ENCODE peak calls at places on chromosomes 4 and X, in four cellular contexts. One of them, this sample, is unnamed.

GRCh38 chr4:121534187-121534586 is 153.4 kb upstream of the QRFPR start:
- DNase-seq in iPS-NIHi11: no peak
- DNase-seq in suprapubic skin: no peak
- DNase-seq in HT-29: no peak
- DNase-seq in this sample: no peak

GRCh38 chr4:24731448-24731847 is 63.9 kb upstream of the SOD3 start:
- DNase-seq in iPS-NIHi11: no peak
- DNase-seq in suprapubic skin: no peak
- DNase-seq in HT-29: no peak
- DNase-seq in this sample: no peak

GRCh38 chr4:53785996-53786395 is 194.7 kb upstream of the LNX1 start:
- DNase-seq in iPS-NIHi11: no peak
- DNase-seq in suprapubic skin: no peak
- DNase-seq in HT-29: no peak
- DNase-seq in this sample: no peak

GRCh38 chr4:145420595-145421214 is 60.9 kb upstream of the SMAD1 start:
- DNase-seq in iPS-NIHi11: no peak
- DNase-seq in suprapubic skin: no peak
- DNase-seq in HT-29: no peak
- DNase-seq in this sample: peak; percentile 51

GRCh38 chr4:168840988-168841681 is 168.9 kb downstream of the CBR4 start:
- DNase-seq in iPS-NIHi11: no peak
- DNase-seq in suprapubic skin: no peak
- DNase-seq in HT-29: no peak
- DNase-seq in this sample: no peak

GRCh38 chr4:75030028-75030427 is 97.1 kb downstream of the PARM1 start:
- DNase-seq in iPS-NIHi11: no peak
- DNase-seq in suprapubic skin: no peak
- DNase-seq in HT-29: no peak
- DNase-seq in this sample: no peak

GRCh38 chr4:61511716-61512488 is 311.8 kb downstream of the ADGRL3 start:
- DNase-seq in iPS-NIHi11: no peak
- DNase-seq in suprapubic skin: no peak
- DNase-seq in HT-29: peak; percentile 33
- DNase-seq in this sample: no peak

GRCh38 chr4:23660865-23661264 is 229.0 kb downstream of the PPARGC1A start:
- DNase-seq in iPS-NIHi11: no peak
- DNase-seq in suprapubic skin: no peak
- DNase-seq in HT-29: no peak
- DNase-seq in this sample: no peak

GRCh38 chrX:69741706-69742105 is 125.8 kb downstream of the EDA start:
- DNase-seq in iPS-NIHi11: no peak
- DNase-seq in suprapubic skin: no peak
- DNase-seq in HT-29: no peak
- DNase-seq in this sample: no peak

GRCh38 chrX:107537815-107538214 is 88.4 kb downstream of the FRMPD3 start:
- DNase-seq in iPS-NIHi11: peak; percentile 33
- DNase-seq in suprapubic skin: no peak
- DNase-seq in HT-29: peak; percentile 44
- DNase-seq in this sample: peak; percentile 16

GRCh38 chr4:184024637-184025036 is 119.5 kb downstream of the STOX2 start:
- DNase-seq in iPS-NIHi11: no peak
- DNase-seq in suprapubic skin: no peak
- DNase-seq in HT-29: no peak
- DNase-seq in this sample: no peak

GRCh38 chr4:5186584-5187170 is 135.4 kb downstream of the STK32B start:
- DNase-seq in iPS-NIHi11: no peak
- DNase-seq in suprapubic skin: no peak
- DNase-seq in HT-29: no peak
- DNase-seq in this sample: no peak

GRCh38 chr4:41747230-41748055 is 1.1 kb downstream of the PHOX2B start:
- DNase-seq in iPS-NIHi11: peak; percentile 39
- DNase-seq in suprapubic skin: no peak
- DNase-seq in HT-29: no peak
- DNase-seq in this sample: no peak

GRCh38 chrX:55486736-55487135 is 2.9 kb downstream of the USP51 start:
- DNase-seq in iPS-NIHi11: no peak
- DNase-seq in suprapubic skin: no peak
- DNase-seq in HT-29: no peak
- DNase-seq in this sample: no peak

GRCh38 chr4:80215449-80216052 is 18.2 kb downstream of the PRDM8 start:
- DNase-seq in iPS-NIHi11: no peak
- DNase-seq in suprapubic skin: no peak
- DNase-seq in HT-29: peak; percentile 53
- DNase-seq in this sample: peak; percentile 1

GRCh38 chr4:85677286-85677685 is 202.3 kb downstream of the ARHGAP24 start:
- DNase-seq in iPS-NIHi11: no peak
- DNase-seq in suprapubic skin: no peak
- DNase-seq in HT-29: no peak
- DNase-seq in this sample: no peak

GRCh38 chr4:4618846-4619245 is 77.0 kb upstream of the STX18 start:
- DNase-seq in iPS-NIHi11: no peak
- DNase-seq in suprapubic skin: no peak
- DNase-seq in HT-29: no peak
- DNase-seq in this sample: no peak

GRCh38 chrX:119698835-119699234 is 5.9 kb upstream of the SEPTIN6 start:
- DNase-seq in iPS-NIHi11: peak; percentile 55
- DNase-seq in suprapubic skin: no peak
- DNase-seq in HT-29: peak; percentile 53
- DNase-seq in this sample: peak; percentile 41

GRCh38 chrX:129239371-129239770 is 283.9 kb downstream of the SMARCA1 start:
- DNase-seq in iPS-NIHi11: no peak
- DNase-seq in suprapubic skin: no peak
- DNase-seq in HT-29: no peak
- DNase-seq in this sample: no peak

This sample was measured in HepG2.